ENCODE peak calls at places on chromosomes 4 and X, in nine cellular contexts. X, T, H, B, M, A, V, Z and P are unnamed samples.

GRCh38 chrX:63282077-63282476 is 69.1 kb downstream of the SPIN4 start:
- DNase-seq in X (no peak), T (no peak), H (no peak), B (no peak), M (no peak), A (no peak), V (no peak), Z (no peak), P (no peak)

GRCh38 chr4:54683616-54684346 is 26.0 kb downstream of the KIT start:
- DNase-seq in X (no peak), T (no peak), H (no peak), B (peak; percentile 37), M (no peak), A (peak; percentile 56), V (peak; percentile 13), Z (no peak), P (peak; percentile 82)

GRCh38 chr4:110637408-110638131 is 14.7 kb upstream of the PITX2 start:
- DNase-seq in X (no peak), T (peak; percentile 75), H (peak; percentile 40), B (no peak), M (no peak), A (peak; percentile 75), V (no peak), Z (no peak), P (no peak)

GRCh38 chr4:86300516-86300915 is 59.3 kb downstream of the MAPK10 start:
- DNase-seq in X (no peak), T (no peak), H (no peak), B (no peak), M (no peak), A (no peak), V (no peak), Z (no peak), P (no peak)

GRCh38 chr4:146890301-146890700 is 55.4 kb downstream of the TTC29 start:
- DNase-seq in X (no peak), T (no peak), H (no peak), B (no peak), M (no peak), A (no peak), V (no peak), Z (no peak), P (no peak)

GRCh38 chr4:71074452-71075299 is 81.2 kb downstream of the DCK start:
- DNase-seq in X (no peak), T (no peak), H (no peak), B (no peak), M (peak; percentile 12), A (no peak), V (no peak), Z (no peak), P (no peak)

GRCh38 chr4:151581575-151581974 is 172.6 kb downstream of the FHIP1A start:
- DNase-seq in X (no peak), T (no peak), H (no peak), B (no peak), M (no peak), A (no peak), V (no peak), Z (no peak), P (no peak)

GRCh38 chr4:22986881-22987280 is 294.1 kb downstream of the GBA3 start:
- DNase-seq in X (no peak), T (no peak), H (no peak), B (no peak), M (no peak), A (no peak), V (no peak), Z (no peak), P (no peak)

GRCh38 chr4:173061160-173061559 is 107.5 kb upstream of the GALNT7 start:
- DNase-seq in X (no peak), T (no peak), H (no peak), B (no peak), M (no peak), A (no peak), V (no peak), Z (no peak), P (no peak)

GRCh38 chrX:145953628-145954027 is 136.0 kb downstream of the SLITRK2 start:
- DNase-seq in X (no peak), T (no peak), H (no peak), B (no peak), M (no peak), A (no peak), V (no peak), Z (no peak), P (no peak)

GRCh38 chrX:119208401-119209057 is 27.6 kb upstream of the PGRMC1 start:
- DNase-seq in X (no peak), T (no peak), H (peak; percentile 51), B (no peak), M (no peak), A (no peak), V (no peak), Z (no peak), P (no peak)

DNA sequence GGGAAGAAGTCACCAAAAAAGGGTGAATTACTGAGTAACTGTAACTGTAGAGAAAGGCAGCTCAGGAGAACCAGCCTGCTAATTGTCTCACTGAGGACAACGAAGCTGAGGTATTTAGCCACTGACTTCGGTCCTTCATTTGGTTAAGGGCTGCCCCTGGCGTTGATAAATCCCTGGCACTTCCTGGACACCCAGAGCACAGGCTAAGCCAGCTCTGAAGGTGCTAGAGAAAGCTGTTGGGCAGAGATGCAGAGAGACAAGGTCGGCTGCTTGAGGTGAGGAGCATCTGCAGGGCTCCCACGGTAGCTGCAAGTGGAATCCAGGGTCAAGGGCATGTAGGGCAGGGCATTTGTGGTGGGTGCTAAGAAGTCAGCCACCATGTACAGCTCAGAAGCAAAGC is 33.4 kb upstream of the AP1S2 start:
- DNase-seq in X (no peak), T (no peak), H (no peak), B (no peak), M (no peak), A (no peak), V (no peak), Z (no peak), P (no peak)
- H3K27me3 ChIP-seq in X (no peaks in the 10 kb centered on the region), T (no peaks in the 10 kb centered on the region), H (no peaks in the 10 kb centered on the region), B (no peaks in the 10 kb centered on the region), M (no peaks in the 10 kb centered on the region), A (no peaks in the 10 kb centered on the region), V (no peaks in the 10 kb centered on the region), Z (no peaks in the 10 kb centered on the region), P (no peaks in the 10 kb centered on the region)

GRCh38 chr4:4859799-4860380 is 425 bp downstream of the MSX1 start:
- DNase-seq in X (no peak), T (no peak), H (no peak), B (no peak), M (no peak), A (peak; percentile 21), V (no peak), Z (no peak), P (no peak)

GRCh38 chr4:4859010-4859798 is at the start of gene MSX1:
- DNase-seq in X (peak; percentile 77), T (peak; percentile 92), H (peak; percentile 97), B (peak; percentile 60), M (peak; percentile 76), A (peak; percentile 95), V (no peak), Z (peak; percentile 90), P (peak; percentile 12)

GRCh38 chr4:4860381-4860802 is 927 bp downstream of the MSX1 start:
- DNase-seq in X (no peak), T (peak; percentile 58), H (no peak), B (no peak), M (no peak), A (no peak), V (no peak), Z (no peak), P (no peak)

GRCh38 chr4:4861592-4862551 is 2.4 kb downstream of the MSX1 start:
- DNase-seq in X (no peak), T (no peak), H (no peak), B (no peak), M (no peak), A (no peak), V (no peak), Z (no peak), P (no peak)

DNA sequence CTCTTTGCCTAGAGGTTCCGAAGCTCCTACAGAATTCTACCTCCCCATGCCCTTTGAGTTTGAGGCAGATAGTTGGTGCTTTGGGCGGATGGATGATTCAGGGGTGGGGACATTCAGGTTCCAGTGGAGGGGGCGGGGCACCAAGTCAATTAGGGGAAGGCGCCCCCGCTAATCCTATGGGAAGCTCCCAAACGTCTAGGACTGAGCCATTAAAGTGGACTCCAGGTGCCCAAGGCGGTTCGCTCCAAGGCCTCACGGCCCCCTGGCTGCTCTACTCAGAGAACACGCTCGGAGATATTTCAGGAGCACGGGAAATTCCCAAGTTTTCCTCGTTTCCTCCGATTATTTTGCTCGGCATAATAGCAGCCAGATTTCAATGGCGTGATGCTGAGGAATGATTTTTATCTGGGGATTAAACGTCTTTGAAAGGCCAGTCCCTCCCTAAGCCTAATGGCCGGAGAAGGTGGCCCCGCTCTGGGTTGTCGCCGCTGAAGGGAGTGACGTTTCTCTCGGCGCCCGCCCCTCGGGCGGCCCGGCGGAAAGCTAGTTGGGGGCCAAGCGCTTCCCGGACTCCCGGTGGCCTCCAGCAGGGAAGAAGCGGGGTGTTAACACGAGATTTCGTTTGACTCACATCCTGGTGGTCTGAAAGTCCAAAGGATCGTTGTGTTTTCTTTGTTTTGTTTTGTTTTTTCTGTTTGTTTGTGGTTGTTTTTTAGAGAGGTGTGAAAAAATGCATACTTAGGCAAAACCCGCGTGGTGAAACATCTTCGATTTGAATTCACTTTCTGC is 1.5 kb downstream of the MSX1 start:
- DNase-seq in X (no peak), T (peak; percentile 68), H (peak; percentile 86), B (no peak), M (no peak), A (peak; percentile 68), V (no peak), Z (no peak), P (no peak)
- TF ChIP-seq POLR2AphosphoS5 in X (no peak), T (no peak), H (no peak), B (no peak), M (no peak), A (no peak), V (no peak), Z (peak; percentile 74), P (no peak)

DNA sequence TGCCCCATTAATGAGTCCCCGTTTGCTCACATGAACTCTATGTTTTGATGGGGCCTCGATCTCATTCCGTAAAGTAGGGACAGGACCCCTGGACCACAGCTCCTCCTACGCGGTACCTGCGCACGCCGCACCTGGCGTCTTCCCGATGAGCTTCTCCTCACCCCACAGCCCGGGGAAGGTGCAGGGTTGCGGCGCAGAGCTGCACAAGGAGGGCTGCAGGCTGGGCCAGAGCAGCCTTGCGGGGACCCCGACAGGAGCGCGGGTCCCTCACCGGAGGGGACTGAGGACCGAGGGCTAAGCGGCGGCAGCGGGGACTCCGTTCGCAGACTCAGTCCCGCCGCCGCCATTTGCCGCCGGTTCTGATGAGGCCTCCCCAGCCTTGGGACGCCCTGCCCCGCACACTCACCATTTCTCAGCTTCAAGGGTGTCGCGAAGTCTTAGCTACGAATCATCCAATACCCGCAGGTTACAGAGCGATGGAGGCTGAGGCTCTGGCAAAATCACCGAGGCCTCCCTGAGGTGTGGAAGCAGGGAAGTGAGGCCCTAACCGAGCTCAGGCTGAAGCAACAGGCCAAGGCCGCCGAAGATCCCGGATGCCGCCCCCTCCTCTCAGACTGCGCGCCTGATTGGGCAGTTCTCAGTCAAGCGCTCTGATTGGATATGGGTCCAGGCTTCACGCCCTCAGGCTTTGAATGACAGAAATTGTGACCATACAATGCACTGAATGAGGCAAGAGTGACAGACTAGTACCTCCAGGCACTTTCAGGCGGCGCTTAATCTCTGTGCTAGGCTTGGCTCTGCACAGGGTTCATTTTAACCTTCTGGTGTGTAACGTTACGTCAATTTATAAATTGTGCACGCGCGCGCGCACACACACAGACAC is 25.1 kb downstream of the ZNF721 start:
- DNase-seq in X (peak; percentile 98), T (peak; percentile 93), H (peak; percentile 89), B (peak; percentile 99), M (peak; percentile 95), A (peak; percentile 99), V (peak; percentile 98), Z (peak; percentile 98), P (peak; percentile 99)
- H3K4me3 ChIP-seq in X (peak overlapping the region; percentile 93), T (peak overlapping the region; percentile 97), H (peak overlapping the region; percentile 78), B (peak overlapping the region; percentile 90), M (peak overlapping the region; percentile 96), A (peak overlapping the region; percentile 83), V (peak overlapping the region; percentile 80), Z (peak overlapping the region; percentile 99), P (peak overlapping the region; percentile 68)

GRCh38 chr4:84495448-84496221 is 3.5 kb downstream of the NKX6-1 start:
- DNase-seq in X (no peak), T (peak; percentile 70), H (peak; percentile 55), B (no peak), M (no peak), A (peak; percentile 57), V (no peak), Z (no peak), P (no peak)
- H3K27me3 ChIP-seq in X (peaks cover 17% of the 10 kb centered on the region), T (peaks cover 70% of the 10 kb centered on the region), H (peaks cover 72% of the 10 kb centered on the region), B (no peaks in the 10 kb centered on the region), M (peaks cover 100% of the 10 kb centered on the region), A (peaks cover 97% of the 10 kb centered on the region), V (peaks cover 9% of the 10 kb centered on the region), Z (peaks cover 100% of the 10 kb centered on the region), P (peaks cover 85% of the 10 kb centered on the region)